ENCODE peak calls at places on chromosomes 2 and 18, in six cellular contexts. E is IMR-90, U is H1, J is mammary epithelial cell, B is HepG2, N is PC-3. V is an unnamed sample.

GRCh38 chr18:66676699-66677098 is 72.8 kb upstream of the CDH19 start:
- DNase-seq in E (no peak), U (peak; percentile 10), J (no peak), B (no peak), N (no peak), V (no peak)

GRCh38 chr2:134818321-134818720 is 20.1 kb upstream of the ACMSD start:
- DNase-seq in E (peak; percentile 36), U (no peak), J (peak; percentile 97), B (no peak), N (peak; percentile 95), V (peak; percentile 3)

GRCh38 chr18:75211721-75212625 is 1.4 kb downstream of the TSHZ1 start:
- DNase-seq in E (peak; percentile 19), U (no peak), J (peak; percentile 20), B (peak; percentile 9), N (peak; percentile 25), V (peak; percentile 54)

GRCh38 chr2:207895236-207895860 is 125.6 kb upstream of the FZD5 start:
- DNase-seq in E (no peak), U (no peak), J (no peak), B (no peak), N (no peak), V (no peak)

GRCh38 chr2:25567406-25567805 is 106.0 kb downstream of the DTNB start:
- DNase-seq in E (peak; percentile 65), U (no peak), J (peak; percentile 17), B (peak; percentile 56), N (peak; percentile 67), V (peak; percentile 67)

GRCh38 chr18:47601608-47602272 is 328.7 kb downstream of the SMAD2 start:
- DNase-seq in E (no peak), U (no peak), J (no peak), B (no peak), N (no peak), V (no peak)

GRCh38 chr2:200159366-200159720 is 147.2 kb upstream of the SPATS2L start:
- DNase-seq in E (peak; percentile 24), U (no peak), J (peak; percentile 53), B (no peak), N (peak; percentile 11), V (no peak)

GRCh38 chr2:116692988-116693387 is 1121.5 kb upstream of the DDX18 start:
- DNase-seq in E (no peak), U (no peak), J (no peak), B (no peak), N (peak; percentile 69), V (no peak)

GRCh38 chr2:104853926-104854506 is at the start of gene POU3F3:
- DNase-seq in E (no peak), U (peak; percentile 96), J (no peak), B (no peak), N (no peak), V (peak; percentile 24)

GRCh38 chr18:49690307-49690706 is 123.0 kb downstream of the ACAA2 start:
- DNase-seq in E (peak; percentile 97), U (no peak), J (peak; percentile 99), B (no peak), N (peak; percentile 78), V (peak; percentile 95)

GRCh38 chr2:95025406-95026319 is at the start of gene MAL:
- DNase-seq in E (no peak), U (no peak), J (peak; percentile 23), B (no peak), N (no peak), V (no peak)

GRCh38 chr2:218998414-218999002 is 5.3 kb upstream of the CRYBA2 start:
- DNase-seq in E (no peak), U (no peak), J (no peak), B (no peak), N (no peak), V (no peak)

GRCh38 chr18:10061566-10061965 is 147.8 kb downstream of the VAPA start:
- DNase-seq in E (no peak), U (no peak), J (no peak), B (no peak), N (no peak), V (no peak)

GRCh38 chr2:161988589-161988988 is 85.4 kb downstream of the DPP4 start:
- DNase-seq in E (no peak), U (no peak), J (no peak), B (no peak), N (peak; percentile 19), V (peak; percentile 20)

GRCh38 chr2:222424281-222424728 is at the start of gene SGPP2:
- DNase-seq in E (no peak), U (no peak), J (no peak), B (no peak), N (no peak), V (no peak)

GRCh38 chr18:48801728-48802542 is 148.8 kb downstream of the SMAD7 start:
- DNase-seq in E (no peak), U (no peak), J (no peak), B (no peak), N (no peak), V (no peak)

GRCh38 chr18:79485788-79486355 is 90.1 kb downstream of the NFATC1 start:
- DNase-seq in E (peak; percentile 92), U (no peak), J (no peak), B (no peak), N (peak; percentile 6), V (peak; percentile 95)

GRCh38 chr18:22493255-22493654 is 75.5 kb upstream of the CTAGE1 start:
- DNase-seq in E (no peak), U (no peak), J (no peak), B (no peak), N (no peak), V (no peak)

GRCh38 chr18:31554776-31555175 is 36.9 kb upstream of the TTR start:
- DNase-seq in E (no peak), U (no peak), J (no peak), B (no peak), N (no peak), V (no peak)

GRCh38 chr18:33755918-33756590 is 178.0 kb downstream of the ASXL3 start:
- DNase-seq in E (peak; percentile 93), U (peak; percentile 23), J (peak; percentile 79), B (no peak), N (peak; percentile 64), V (peak; percentile 95)

GRCh38 chr2:120947982-120948661 is 212.5 kb downstream of the GLI2 start:
- DNase-seq in E (no peak), U (no peak), J (no peak), B (no peak), N (no peak), V (no peak)

GRCh38 chr2:55033076-55033742 is 17.0 kb downstream of the RTN4 start:
- DNase-seq in E (no peak), U (no peak), J (no peak), B (no peak), N (no peak), V (no peak)

GRCh38 chr2:186477782-186478181 is 8.3 kb upstream of the ZC3H15 start:
- DNase-seq in E (no peak), U (no peak), J (no peak), B (no peak), N (no peak), V (no peak)

GRCh38 chr18:78973357-78974083 is 6.1 kb upstream of the SALL3 start:
- DNase-seq in E (no peak), U (no peak), J (no peak), B (no peak), N (no peak), V (no peak)

GRCh38 chr2:20939786-20940480 is 103.9 kb downstream of the APOB start:
- DNase-seq in E (no peak), U (no peak), J (no peak), B (no peak), N (no peak), V (no peak)

GRCh38 chr2:121260370-121261154 is 24.4 kb downstream of the TFCP2L1 start:
- DNase-seq in E (no peak), U (no peak), J (no peak), B (no peak), N (no peak), V (no peak)

GRCh38 chr18:34023471-34023870 is 201.2 kb downstream of the NOL4 start:
- DNase-seq in E (peak; percentile 4), U (peak; percentile 3), J (peak; percentile 39), B (no peak), N (no peak), V (peak; percentile 0)

DNA sequence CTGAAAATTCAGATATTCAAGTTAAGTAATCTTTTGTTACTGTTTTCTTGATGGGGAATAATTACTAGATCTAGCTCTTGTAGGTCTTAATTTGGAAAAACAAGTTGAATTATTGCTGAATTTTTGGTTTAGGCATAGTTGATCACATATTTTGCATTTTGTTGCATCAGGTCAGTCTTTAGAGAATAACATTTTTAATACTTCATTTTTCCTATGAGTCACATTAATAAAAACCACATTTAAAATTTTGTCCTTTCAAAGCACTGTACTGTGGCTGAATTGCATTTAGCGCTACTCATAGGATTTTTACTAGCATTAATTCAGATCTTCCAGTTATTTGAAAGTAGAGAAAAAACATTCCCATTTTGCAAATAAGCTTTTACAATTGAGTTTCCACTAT is 23.2 kb downstream of the MAP4K4 start:
- DNase-seq in E (no peak), U (no peak), J (no peak), B (no peak), N (no peak), V (peak; percentile 56)
- H4K20me1 ChIP-seq in E (peaks cover 97% of the 10 kb centered on the region), U (peaks cover 29% of the 10 kb centered on the region), J (peaks cover 16% of the 10 kb centered on the region), B (peaks cover 92% of the 10 kb centered on the region), N (peaks cover 62% of the 10 kb centered on the region), V (peaks cover 44% of the 10 kb centered on the region)

GRCh38 chr18:24138884-24139616 is at the start of gene CABYR:
- DNase-seq in E (peak; percentile 86), U (peak; percentile 93), J (peak; percentile 86), B (peak; percentile 9), N (peak; percentile 76), V (peak; percentile 94)

GRCh38 chr18:24136967-24137373 is 1.9 kb upstream of the CABYR start:
- DNase-seq in E (peak; percentile 62), U (no peak), J (no peak), B (no peak), N (peak; percentile 66), V (no peak)

GRCh38 chr18:24140697-24141096 is 1.8 kb downstream of the CABYR start:
- DNase-seq in E (no peak), U (no peak), J (no peak), B (no peak), N (no peak), V (no peak)

GRCh38 chr18:24142376-24142775 is 3.5 kb downstream of the CABYR start:
- DNase-seq in E (no peak), U (no peak), J (no peak), B (no peak), N (no peak), V (no peak)

GRCh38 chr18:24138281-24138883 is 480 bp upstream of the CABYR start:
- DNase-seq in E (no peak), U (no peak), J (no peak), B (no peak), N (no peak), V (no peak)
- H3K9ac ChIP-seq in E (peak overlapping the region; percentile 10), U (peak overlapping the region; percentile 6), J (no peak overlapping the region), B (no peak overlapping the region), N (peak overlapping the region; percentile 70), V (peak overlapping the region; percentile 76)

GRCh38 chr2:127805491-127805890 is 5.5 kb downstream of the WDR33 start:
- DNase-seq in E (no peak), U (no peak), J (no peak), B (no peak), N (no peak), V (no peak)
- H4K20me1 ChIP-seq in E (peaks cover 80% of the 10 kb centered on the region), U (peaks cover 20% of the 10 kb centered on the region), J (peaks cover 3% of the 10 kb centered on the region), B (peaks cover 86% of the 10 kb centered on the region), N (peaks cover 71% of the 10 kb centered on the region), V (peaks cover 34% of the 10 kb centered on the region)

DNA sequence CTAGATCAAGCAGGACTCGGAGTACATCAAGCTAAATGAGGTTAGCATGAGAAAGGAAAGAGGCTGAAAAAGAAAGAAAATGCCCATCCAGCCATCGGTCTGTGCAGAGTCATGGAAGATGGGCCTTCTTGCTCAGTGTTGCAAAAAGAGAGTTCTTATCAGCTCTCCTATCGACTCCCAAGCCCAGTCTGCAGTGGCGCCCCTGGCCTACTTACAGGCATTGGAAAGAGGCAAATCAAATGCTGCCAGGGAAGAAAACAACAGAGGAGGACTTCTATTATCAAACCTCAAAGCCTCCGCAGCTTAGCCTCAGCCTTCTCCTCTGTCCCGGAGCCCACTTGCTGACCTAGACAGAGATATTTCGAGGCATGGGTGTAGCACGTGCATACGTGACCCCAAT is 66.0 kb downstream of the CDH2 start:
- DNase-seq in E (no peak), U (no peak), J (no peak), B (no peak), N (no peak), V (no peak)
- H3K9ac ChIP-seq in E (no peak overlapping the region), U (no peak overlapping the region), J (no peak overlapping the region), B (no peak overlapping the region), N (no peak overlapping the region), V (no peak overlapping the region)

V was measured in GM23248.